ENCODE peak calls at places on chromosomes 7 and 10, in eight cellular contexts. B, J, A, H, V, Q, I and C are unnamed samples.

GRCh38 chr7:55345292-55345691 is 19.8 kb upstream of the LANCL2 start:
- DNase-seq in I (no peak), V (no peak), B (no peak), Q (no peak), H (no peak), A (no peak), J (no peak), C (no peak)

GRCh38 chr7:74193054-74193453 is 16.8 kb upstream of the LAT2 start:
- DNase-seq in B (no peak), I (no peak), Q (no peak), A (no peak), V (no peak), J (no peak), H (no peak), C (no peak)

GRCh38 chr10:7804216-7804615 is 14.1 kb upstream of the TAF3 start:
- DNase-seq in Q (no peak), B (no peak), J (no peak), H (no peak), I (no peak), A (no peak), V (no peak), C (no peak)

GRCh38 chr10:103517234-103518085 is 24.0 kb downstream of the NEURL1 start:
- DNase-seq in B (no peak), J (no peak), V (no peak), H (no peak), I (no peak), Q (no peak), A (no peak), C (no peak)

GRCh38 chr7:43764807-43765491 is 6.5 kb downstream of the BLVRA start:
- DNase-seq in A (no peak), B (no peak), Q (no peak), J (no peak), H (no peak), I (no peak), V (no peak), C (no peak)

GRCh38 chr7:74429153-74429747 is 24.5 kb upstream of the GTF2IRD1 start:
- DNase-seq in V (no peak), I (no peak), J (peak; percentile 76), H (no peak), A (no peak), B (no peak), Q (no peak), C (no peak)

GRCh38 chr10:28906934-28907333 is 229.6 kb downstream of the BAMBI start:
- DNase-seq in I (no peak), H (no peak), J (no peak), A (no peak), Q (no peak), B (no peak), V (no peak), C (no peak)

GRCh38 chr10:24944512-24945255 is 7.7 kb downstream of the PRTFDC1 start:
- DNase-seq in I (no peak), B (no peak), V (peak; percentile 69), J (peak; percentile 46), A (no peak), Q (no peak), H (no peak), C (no peak)

GRCh38 chr10:124566981-124567835 is 105.6 kb downstream of the LHPP start:
- DNase-seq in B (no peak), A (no peak), V (no peak), J (no peak), Q (no peak), H (peak; percentile 54), I (no peak), C (no peak)

GRCh38 chr10:13346912-13347234 is 1.2 kb downstream of the SEPHS1 start:
- DNase-seq in J (no peak), H (no peak), I (no peak), V (no peak), A (no peak), B (no peak), Q (no peak), C (no peak)

GRCh38 chr10:64346391-64346790 is 825.2 kb downstream of the REEP3 start:
- DNase-seq in I (no peak), B (no peak), J (no peak), Q (no peak), H (no peak), A (no peak), V (no peak), C (no peak)

GRCh38 chr10:60732240-60733188 is 45.8 kb upstream of the CDK1 start:
- DNase-seq in I (peak; percentile 47), B (no peak), J (no peak), Q (no peak), A (peak; percentile 37), H (no peak), V (peak; percentile 51), C (no peak)

GRCh38 chr7:158885624-158886023 is 29.3 kb downstream of the DYNC2I1 start:
- DNase-seq in J (no peak), A (no peak), B (no peak), I (no peak), Q (no peak), H (no peak), V (no peak), C (no peak)

GRCh38 chr7:1952781-1953180 is 280.0 kb downstream of the MAD1L1 start:
- DNase-seq in J (no peak), V (no peak), A (no peak), H (no peak), B (no peak), Q (no peak), I (no peak), C (no peak)

GRCh38 chr7:48280100-48280499 is 108.8 kb downstream of the ABCA13 start:
- DNase-seq in B (no peak), I (no peak), A (no peak), V (no peak), H (no peak), Q (no peak), J (peak; percentile 83), C (no peak)

GRCh38 chr10:45420453-45421192 is 46.6 kb downstream of the ALOX5 start:
- DNase-seq in V (peak; percentile 87), A (no peak), Q (no peak), J (peak; percentile 46), I (peak; percentile 65), B (peak; percentile 77), H (peak; percentile 54), C (peak; percentile 58)

GRCh38 chr7:106329971-106330733 is 45.4 kb upstream of the NAMPT start:
- DNase-seq in J (peak; percentile 64), Q (no peak), I (no peak), A (no peak), H (no peak), V (no peak), B (no peak), C (no peak)

GRCh38 chr10:84026821-84027257 is 112.5 kb upstream of the GHITM start:
- DNase-seq in Q (no peak), V (no peak), H (no peak), I (peak; percentile 18), A (peak; percentile 42), B (no peak), J (peak; percentile 9), C (no peak)

GRCh38 chr7:95642173-95642572 is 45.9 kb upstream of the PDK4 start:
- DNase-seq in J (no peak), H (no peak), A (no peak), V (no peak), Q (no peak), I (no peak), B (no peak), C (no peak)

GRCh38 chr7:143934526-143935340 is at the start of gene OR2F2:
- DNase-seq in A (no peak), H (no peak), V (no peak), B (no peak), I (no peak), J (peak; percentile 70), Q (no peak), C (no peak)

GRCh38 chr7:83452256-83452655 is 196.7 kb downstream of the SEMA3E start:
- DNase-seq in V (no peak), A (no peak), Q (no peak), H (no peak), I (no peak), B (no peak), J (no peak), C (no peak)

GRCh38 chr10:102322914-102323313 is 72.6 kb upstream of the NFKB2 start:
- DNase-seq in B (no peak), H (no peak), V (peak; percentile 14), I (peak; percentile 67), Q (no peak), A (no peak), J (peak; percentile 48), C (no peak)